ENCODE peak calls at places on chromosome 21, in ten cellular contexts. M is NB4, U is A549, S is HCT116, V is WTC11, Z is HepG2, O is SK-N-SH, H is GM12878, W is H1, N is K562. T is an unnamed sample.

GRCh38 chr21:21163904-21164303 is 165.7 kb downstream of the NCAM2 start:
- DNase-seq in M (peak; percentile 53), U (peak; percentile 0), S (peak; percentile 7), V (peak; percentile 29), Z (peak; percentile 26), O (peak; percentile 50), H (no peak), W (no peak), N (peak; percentile 48), T (peak; percentile 52)

GRCh38 chr21:27505516-27505915 is 538.6 kb upstream of the ADAMTS5 start:
- DNase-seq in M (no peak), U (no peak), S (no peak), V (no peak), Z (no peak), O (no peak), H (no peak), W (no peak), N (no peak), T (no peak)

GRCh38 chr21:21101911-21102310 is 103.7 kb downstream of the NCAM2 start:
- DNase-seq in M (peak; percentile 54), U (no peak), S (no peak), V (peak; percentile 25), Z (peak; percentile 3), O (peak; percentile 15), H (no peak), W (no peak), N (peak; percentile 10), T (no peak)

GRCh38 chr21:29145354-29145782 is 14.9 kb downstream of the MAP3K7CL start:
- DNase-seq in M (no peak), U (peak; percentile 3), S (no peak), V (no peak), Z (peak; percentile 6), O (no peak), H (no peak), W (no peak), N (no peak), T (peak; percentile 96)

GRCh38 chr21:15272591-15272990 is 207.8 kb upstream of the NRIP1 start:
- DNase-seq in M (no peak), U (no peak), S (no peak), V (no peak), Z (no peak), O (no peak), H (no peak), W (no peak), N (no peak), T (no peak)

GRCh38 chr21:44618504-44618903 is 6.6 kb downstream of the KRTAP10-8 start:
- DNase-seq in M (peak; percentile 25), U (no peak), S (peak; percentile 2), V (peak; percentile 40), Z (peak; percentile 16), O (no peak), H (no peak), W (no peak), N (no peak), T (peak; percentile 7)

GRCh38 chr21:28099296-28099695 is 893.4 kb downstream of the LTN1 start:
- DNase-seq in M (no peak), U (no peak), S (no peak), V (no peak), Z (no peak), O (no peak), H (no peak), W (no peak), N (no peak), T (no peak)

GRCh38 chr21:38438476-38438893 is 59.8 kb downstream of the ERG start:
- DNase-seq in M (peak; percentile 30), U (no peak), S (no peak), V (no peak), Z (no peak), O (no peak), H (no peak), W (no peak), N (no peak), T (peak; percentile 67)

GRCh38 chr21:39581414-39581813 is 31.3 kb upstream of the B3GALT5 start:
- DNase-seq in M (no peak), U (no peak), S (no peak), V (no peak), Z (no peak), O (no peak), H (no peak), W (no peak), N (peak; percentile 18), T (no peak)

GRCh38 chr21:44596068-44596725 is 3.9 kb upstream of the KRTAP10-6 start:
- DNase-seq in M (no peak), U (no peak), S (no peak), V (no peak), Z (no peak), O (no peak), H (no peak), W (no peak), N (no peak), T (no peak)

GRCh38 chr21:41366522-41367151 is 4.8 kb downstream of the MX2 start:
- DNase-seq in M (peak; percentile 97), U (peak; percentile 65), S (no peak), V (no peak), Z (peak; percentile 94), O (no peak), H (peak; percentile 78), W (no peak), N (peak; percentile 60), T (no peak)

GRCh38 chr21:41622201-41622600 is 114.2 kb upstream of the TMPRSS2 start:
- DNase-seq in M (no peak), U (no peak), S (no peak), V (no peak), Z (no peak), O (no peak), H (no peak), W (no peak), N (no peak), T (no peak)

GRCh38 chr21:28431527-28432200 is 561.0 kb downstream of the LTN1 start:
- DNase-seq in M (no peak), U (no peak), S (no peak), V (no peak), Z (no peak), O (no peak), H (no peak), W (no peak), N (no peak), T (no peak)

GRCh38 chr21:44377922-44378645 is 24.7 kb downstream of the TRPM2 start:
- DNase-seq in M (no peak), U (no peak), S (no peak), V (no peak), Z (no peak), O (peak; percentile 17), H (no peak), W (no peak), N (no peak), T (no peak)

GRCh38 chr21:28548291-28548690 is 444.4 kb downstream of the LTN1 start:
- DNase-seq in M (no peak), U (no peak), S (no peak), V (no peak), Z (no peak), O (no peak), H (no peak), W (no peak), N (no peak), T (no peak)

GRCh38 chr21:21085206-21085605 is 87.0 kb downstream of the NCAM2 start:
- DNase-seq in M (no peak), U (no peak), S (no peak), V (no peak), Z (no peak), O (no peak), H (no peak), W (no peak), N (no peak), T (no peak)

GRCh38 chr21:34636961-34637360 is 22.0 kb upstream of the RCAN1 start:
- DNase-seq in M (no peak), U (no peak), S (no peak), V (no peak), Z (no peak), O (no peak), H (no peak), W (no peak), N (no peak), T (no peak)

DNA sequence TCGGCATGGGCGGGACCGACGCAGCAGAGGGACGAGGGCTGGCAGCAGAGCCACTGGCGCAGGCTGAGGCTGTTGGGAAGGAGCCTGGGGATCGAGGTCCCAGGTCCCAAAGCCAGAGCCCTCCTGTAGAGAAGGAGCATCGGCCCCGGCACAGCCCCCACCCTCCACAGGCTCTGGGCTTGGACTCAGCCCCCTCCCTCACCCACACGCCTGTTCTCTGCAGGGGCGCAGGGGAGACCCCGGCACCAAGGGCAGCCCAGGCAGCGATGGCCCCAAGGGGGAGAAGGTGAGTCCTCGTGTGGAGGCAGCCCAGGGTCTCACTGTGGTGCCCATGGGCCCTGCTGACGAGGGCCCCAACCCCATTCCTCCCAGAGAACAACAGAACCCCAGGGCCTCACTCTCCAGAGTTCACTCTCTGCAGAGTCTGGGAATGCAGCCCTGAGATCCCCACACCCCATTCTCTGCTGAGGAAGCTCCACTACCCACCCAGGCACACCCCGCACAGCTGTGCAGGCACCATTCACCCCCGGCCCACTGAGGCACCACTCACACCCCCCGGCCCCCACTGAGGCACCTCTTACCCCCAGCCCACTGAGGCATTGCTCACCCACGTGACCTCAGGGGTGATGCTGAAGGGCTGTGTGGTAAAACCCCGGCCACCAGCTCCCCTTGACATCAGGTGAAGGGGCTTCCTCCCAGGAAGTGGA is 21.8 kb downstream of the COL6A2 start:
- DNase-seq in M (no peak), U (no peak), S (no peak), V (peak; percentile 3), Z (no peak), O (peak; percentile 27), H (no peak), W (no peak), N (no peak), T (no peak)
- TF ChIP-seq MAX in M (no peak), U (no peak), S (no peak), V (no peak), Z (no peak), O (no peak), H (no peak), W (no peak), N (no peak), T (no peak)

DNA sequence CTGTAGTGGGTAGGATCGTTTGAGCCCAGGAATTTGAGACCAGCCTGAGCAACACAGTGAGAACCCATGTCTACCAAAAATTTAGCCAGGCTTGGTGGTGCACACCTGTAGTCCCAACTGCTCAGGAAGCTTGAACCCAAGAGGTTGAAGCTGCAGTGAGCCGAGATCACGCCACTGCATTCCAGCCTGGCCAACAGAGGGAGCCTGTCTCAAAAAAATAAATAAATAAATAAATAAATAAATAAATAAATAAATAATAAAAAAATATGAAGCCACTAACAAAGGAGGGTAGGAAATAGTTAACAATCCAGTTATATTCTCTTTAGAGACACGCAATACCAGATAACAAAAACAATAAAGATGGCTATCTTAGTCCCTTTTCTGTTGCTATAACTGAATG is 11.9 kb upstream of the CBR3 start:
- DNase-seq in M (no peak), U (no peak), S (no peak), V (no peak), Z (no peak), O (no peak), H (no peak), W (no peak), N (no peak), T (peak; percentile 11)
- TF ChIP-seq MAX in M (no peak), U (no peak), S (no peak), V (no peak), Z (no peak), O (no peak), H (no peak), W (no peak), N (no peak), T (no peak)

GRCh38 chr21:17607684-17608083 is 5.0 kb downstream of the BTG3 start:
- DNase-seq in M (no peak), U (no peak), S (no peak), V (no peak), Z (no peak), O (no peak), H (no peak), W (no peak), N (no peak), T (peak; percentile 22)
- TF ChIP-seq MAX in M (no peak), U (no peak), S (no peak), V (no peak), Z (no peak), O (no peak), H (no peak), W (no peak), N (no peak), T (no peak)

GRCh38 chr21:42833439-42833815 is 45.9 kb downstream of the WDR4 start:
- DNase-seq in M (peak; percentile 75), U (peak; percentile 38), S (peak; percentile 10), V (peak; percentile 25), Z (peak; percentile 25), O (peak; percentile 77), H (peak; percentile 20), W (no peak), N (peak; percentile 51), T (no peak)
- TF ChIP-seq MAX in M (peak; percentile 51), U (peak; percentile 38), S (peak; percentile 40), V (no peak), Z (no peak), O (no peak), H (no peak), W (peak; percentile 42), N (peak; percentile 63), T (no peak)